ENCODE peak calls at places on chromosome 2, in nine cellular contexts. Z is GM12892, E is HCT116, O is spleen, T is HepG2, Q is transverse colon, U is GM23338, B is K562, C is stomach. L is an unnamed sample.

GRCh38 chr2:201280191-201281040 is 20.1 kb downstream of the CASP8 start:
- DNase-seq in E (no peak), B (no peak), T (no peak), C (no peak), Q (no peak), O (no peak), Z (no peak), U (no peak), L (no peak)

GRCh38 chr2:675982-676646 is 1.1 kb downstream of the TMEM18 start:
- DNase-seq in T (peak), Q (peak), Z (no peak), O (no peak), B (peak), E (no peak), U (peak), C (no peak), L (no peak)

GRCh38 chr2:129404000-129404700 is 575.3 kb upstream of the RAB6C start:
- DNase-seq in T (no peak), B (no peak), Z (no peak), E (no peak), O (no peak), U (no peak), C (no peak), Q (no peak), L (no peak)

GRCh38 chr2:202099515-202099914 is 26.5 kb downstream of the KIAA2012 start:
- DNase-seq in O (no peak), U (peak), T (no peak), B (no peak), C (no peak), Q (no peak), Z (no peak), E (no peak), L (no peak)

GRCh38 chr2:120709608-120710041 is 26.0 kb upstream of the GLI2 start:
- DNase-seq in T (no peak), C (no peak), E (no peak), Q (no peak), U (peak), Z (no peak), B (no peak), O (peak), L (no peak)

GRCh38 chr2:158912765-158913164 is 55.7 kb upstream of the TANC1 start:
- DNase-seq in B (no peak), Z (no peak), T (no peak), O (no peak), Q (no peak), C (no peak), E (no peak), U (peak), L (no peak)

GRCh38 chr2:174376967-174377366 is 18.6 kb upstream of the SCRN3 start:
- DNase-seq in B (peak), E (no peak), Q (no peak), O (no peak), C (no peak), Z (no peak), T (no peak), U (no peak), L (no peak)

GRCh38 chr2:173652731-173653426 is 298.2 kb downstream of the CDCA7 start:
- DNase-seq in Z (no peak), E (peak), Q (no peak), C (peak), U (no peak), O (no peak), B (no peak), T (peak), L (no peak)

GRCh38 chr2:237705225-237705524 is 77.8 kb downstream of the LRRFIP1 start:
- DNase-seq in Q (no peak), T (no peak), Z (no peak), U (no peak), C (no peak), E (no peak), B (no peak), O (no peak), L (no peak)

GRCh38 chr2:240582781-240583180 is 3.8 kb upstream of the CAPN10 start:
- DNase-seq in Z (no peak), O (no peak), B (no peak), Q (no peak), U (no peak), E (no peak), C (no peak), T (no peak), L (no peak)

GRCh38 chr2:65057391-65058052 is 1.3 kb downstream of the CEP68 start:
- DNase-seq in E (no peak), B (peak), Q (no peak), Z (no peak), C (no peak), O (no peak), T (peak), U (peak), L (peak)

DNA sequence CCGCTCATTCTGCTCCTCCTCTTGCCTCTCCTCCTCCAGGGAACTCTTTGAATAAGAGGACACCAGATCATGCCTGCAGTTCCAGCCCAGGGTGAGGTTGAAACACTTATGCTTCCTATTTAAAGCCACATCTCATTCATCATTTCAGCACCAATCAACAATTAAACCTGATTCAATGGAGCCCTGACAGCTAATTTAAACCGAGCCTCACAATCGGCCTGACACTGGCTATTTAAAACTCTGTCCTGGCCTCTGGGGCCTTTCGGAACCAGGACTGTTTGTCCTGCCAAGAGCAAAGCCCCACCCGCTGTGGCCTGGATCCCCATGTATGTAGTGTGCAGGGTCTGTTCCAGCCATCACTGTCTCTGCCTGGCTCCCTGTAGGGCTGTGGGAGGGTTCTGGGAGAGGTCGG is 97.5 kb downstream of the MCFD2 start:
- DNase-seq in U (no peak), Z (no peak), T (no peak), Q (peak), C (no peak), E (no peak), B (no peak), O (peak), L (no peak)
- TF ChIP-seq POLR2AphosphoS5 in U (no peak), Z (no peak), T (no peak), Q (peak), C (peak), E (no peak), B (no peak), O (no peak), L (no peak)

DNA sequence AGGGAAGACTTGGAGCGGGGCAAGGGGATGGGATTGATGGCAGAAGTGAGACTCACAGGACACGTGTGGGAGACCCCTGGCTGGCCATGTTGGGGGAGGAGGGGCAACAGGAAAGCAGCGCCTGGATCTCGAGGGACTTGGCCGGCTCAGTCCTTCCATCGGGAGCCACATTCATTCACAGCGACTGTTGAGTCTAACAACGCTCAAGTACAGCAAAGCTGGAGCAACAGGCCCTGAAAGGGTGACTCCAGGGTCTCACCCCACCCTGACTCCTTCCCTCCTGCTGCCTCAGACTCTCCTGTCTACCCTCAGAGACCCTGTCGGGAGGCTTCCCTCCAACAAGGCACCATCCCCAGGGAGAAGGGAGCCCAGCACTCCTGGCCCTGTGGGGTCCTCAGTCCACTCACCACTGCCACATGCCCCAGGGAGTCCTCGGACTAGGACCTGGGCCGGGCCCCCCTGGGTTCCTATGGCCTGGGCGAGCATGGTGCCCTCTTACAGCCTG is 14.8 kb upstream of the ALPI start:
- DNase-seq in O (no peak), B (no peak), T (no peak), Z (no peak), U (no peak), C (no peak), E (no peak), Q (no peak), L (no peak)
- TF ChIP-seq POLR2AphosphoS5 in O (no peak), B (no peak), T (no peak), Z (no peak), U (no peak), C (no peak), E (no peak), Q (no peak), L (no peak)

DNA sequence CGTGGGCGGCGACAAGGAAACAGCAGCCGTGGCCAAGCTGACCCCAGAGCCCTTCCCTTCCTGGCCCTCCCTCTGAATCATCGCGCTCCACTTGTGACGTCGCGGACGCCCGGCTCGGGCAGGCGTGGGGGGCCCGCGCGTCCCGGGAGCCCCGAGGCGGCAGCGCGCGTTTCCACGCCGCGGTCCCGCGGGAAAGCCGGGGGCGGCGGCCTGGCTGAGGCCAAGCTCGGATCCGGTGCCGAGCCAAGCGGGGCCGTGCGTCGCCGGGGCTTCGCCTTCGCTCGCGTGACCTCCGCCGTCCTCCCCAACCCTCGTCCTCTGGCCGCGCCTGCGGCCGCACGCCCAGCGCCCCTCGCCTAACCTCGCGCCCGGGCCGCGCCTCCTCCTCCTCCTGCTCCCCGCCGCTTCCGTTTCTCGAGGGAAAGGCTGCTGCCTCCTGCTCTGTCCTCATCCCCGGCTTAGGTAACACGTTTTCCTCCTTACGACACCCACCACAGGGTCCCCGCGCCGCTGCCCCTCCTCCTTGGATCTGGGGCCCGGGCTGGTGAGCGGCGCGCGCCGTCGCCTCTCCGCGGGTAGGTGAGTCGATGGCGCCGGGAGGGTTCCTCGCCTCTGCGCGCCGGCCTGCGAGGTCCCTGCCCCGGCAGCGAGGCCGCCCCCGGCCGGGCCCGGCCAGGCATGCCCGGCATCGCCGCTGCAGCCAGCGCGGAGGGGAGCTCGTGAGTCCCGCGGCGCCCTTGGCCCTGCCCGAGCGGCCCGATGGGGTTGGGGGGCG is at the start of gene INPP1:
- DNase-seq in T (no peak), C (peak), U (peak), B (no peak), Z (peak), Q (peak), O (peak), E (no peak), L (peak)
- TF ChIP-seq POLR2AphosphoS5 in T (peak), C (peak), U (no peak), B (no peak), Z (no peak), Q (peak), O (peak), E (peak), L (no peak)

DNA sequence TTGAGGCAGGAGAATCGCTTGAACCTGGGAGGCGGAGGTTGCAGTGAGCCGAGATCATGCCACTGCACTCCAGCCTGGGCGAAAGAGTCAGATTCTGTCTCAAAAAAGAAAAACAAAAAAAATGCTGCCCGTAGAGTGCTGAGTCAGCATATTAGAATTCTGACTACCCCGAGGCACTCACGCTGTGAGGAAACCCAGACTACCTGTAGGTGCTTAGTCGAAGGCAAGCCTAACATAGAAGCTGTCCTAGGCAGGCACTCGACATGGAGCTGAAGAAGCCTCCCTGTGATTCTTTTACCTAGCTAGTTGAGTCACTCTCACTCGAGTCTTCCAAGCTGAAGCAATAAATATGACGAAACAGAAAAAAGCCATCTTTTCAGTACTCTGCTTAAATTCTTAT is 1323.2 kb upstream of the DDX18 start:
- DNase-seq in Z (no peak), E (no peak), Q (no peak), U (no peak), C (no peak), B (no peak), O (no peak), T (no peak), L (no peak)
- TF ChIP-seq POLR2AphosphoS5 in Z (no peak), E (no peak), Q (no peak), U (no peak), C (no peak), B (no peak), O (no peak), T (no peak), L (no peak)

GRCh38 chr2:44553456-44553855 is 191.7 kb downstream of the CAMKMT start:
- DNase-seq in Z (no peak), E (no peak), B (no peak), U (no peak), C (no peak), T (no peak), Q (no peak), O (no peak), L (no peak)
- TF ChIP-seq POLR2AphosphoS5 in Z (no peak), E (no peak), B (no peak), U (no peak), C (no peak), T (no peak), Q (no peak), O (no peak), L (no peak)

DNA sequence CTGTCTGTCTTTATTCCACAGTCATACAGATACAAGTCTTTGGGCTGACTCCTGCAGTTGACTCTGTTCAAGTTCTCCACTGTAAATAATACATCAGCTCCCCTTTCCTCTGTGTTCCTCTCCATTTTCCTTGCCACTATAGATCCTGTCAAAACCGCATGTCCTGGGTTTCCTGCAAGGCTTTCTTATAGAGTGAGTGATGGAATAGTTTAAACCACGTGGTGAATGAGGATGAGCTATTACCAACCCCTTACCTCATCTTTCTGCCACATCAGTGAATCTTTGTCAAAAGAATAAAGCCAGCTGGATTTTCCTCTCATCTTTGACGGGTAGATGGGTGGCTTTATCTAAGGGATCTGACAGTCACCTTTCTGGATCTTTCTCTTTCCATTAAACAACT is 3.9 kb upstream of the GALNT14 start:
- DNase-seq in T (no peak), B (no peak), Q (no peak), C (no peak), Z (no peak), E (no peak), U (no peak), O (no peak), L (no peak)
- TF ChIP-seq POLR2AphosphoS5 in T (no peak), B (no peak), Q (no peak), C (no peak), Z (no peak), E (no peak), U (no peak), O (no peak), L (no peak)

GRCh38 chr2:7752291-7752690 is 835.1 kb downstream of the RNF144A start:
- DNase-seq in U (no peak), B (no peak), E (no peak), Q (no peak), O (no peak), T (no peak), Z (no peak), C (no peak), L (no peak)
- TF ChIP-seq POLR2AphosphoS5 in U (no peak), B (no peak), E (no peak), Q (peak), O (no peak), T (no peak), Z (no peak), C (no peak), L (no peak)

GRCh38 chr2:38516122-38516521 is 86.6 kb downstream of the HNRNPLL start:
- DNase-seq in Q (no peak), B (no peak), T (no peak), Z (no peak), O (no peak), C (no peak), U (no peak), E (no peak), L (no peak)

GRCh38 chr2:38512211-38512610 is 90.5 kb downstream of the HNRNPLL start:
- DNase-seq in E (no peak), T (no peak), C (no peak), O (no peak), Z (no peak), Q (no peak), U (no peak), B (no peak), L (no peak)

GRCh38 chr2:38517284-38517683 is 85.4 kb downstream of the HNRNPLL start:
- DNase-seq in U (no peak), Z (no peak), T (no peak), B (no peak), E (no peak), C (no peak), O (no peak), Q (no peak), L (no peak)

GRCh38 chr2:38514603-38515154 is 88.0 kb downstream of the HNRNPLL start:
- DNase-seq in O (no peak), B (no peak), E (no peak), Z (no peak), C (no peak), T (no peak), Q (no peak), U (no peak), L (no peak)

DNA sequence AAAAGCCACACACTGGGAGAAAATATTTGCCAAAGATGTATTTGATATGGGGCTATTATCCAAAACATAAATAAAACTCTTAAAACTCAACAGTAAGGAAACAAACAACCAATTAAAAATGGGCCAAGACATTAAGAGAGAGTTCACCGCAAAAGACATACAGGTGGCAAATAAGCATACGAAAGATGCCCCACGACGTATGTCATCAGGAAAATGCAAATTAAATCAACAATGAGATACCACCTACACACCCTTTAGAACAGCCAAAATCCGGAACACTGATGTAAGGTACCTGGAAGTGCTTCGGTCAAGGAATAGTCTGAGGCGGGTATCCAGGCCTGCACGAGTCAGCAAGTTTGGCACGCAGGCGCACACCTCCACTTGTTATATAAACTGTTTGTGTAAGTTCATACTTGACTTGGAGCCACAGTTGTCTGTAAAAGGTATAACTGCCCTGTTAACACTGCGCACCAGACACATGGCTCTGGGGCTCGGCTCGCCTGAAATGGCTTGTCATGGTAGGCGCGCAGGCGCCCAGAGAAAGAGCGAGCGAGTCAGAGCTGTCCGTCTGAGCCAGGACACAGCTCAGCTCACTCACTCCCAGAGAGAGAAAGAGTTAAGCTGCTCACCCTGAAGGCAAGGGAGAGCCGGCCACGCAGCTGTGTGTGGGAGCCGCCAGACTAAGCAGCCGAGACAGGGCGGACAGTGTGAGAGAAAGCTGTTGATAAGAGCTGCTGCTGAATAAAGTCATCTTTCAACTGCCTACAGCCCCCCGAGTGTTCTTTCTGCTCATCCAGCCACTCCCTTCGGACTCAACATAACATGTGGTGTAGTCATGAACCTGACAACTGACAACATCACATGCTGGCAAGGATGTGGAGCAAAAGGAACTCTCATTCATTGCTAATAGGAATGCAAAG is 87.3 kb downstream of the HNRNPLL start:
- DNase-seq in E (no peak), O (no peak), Z (no peak), U (no peak), T (no peak), Q (peak), B (peak), C (peak), L (no peak)
- TF ChIP-seq POLR2AphosphoS5 in E (no peak), O (no peak), Z (no peak), U (no peak), T (no peak), Q (no peak), B (peak), C (no peak), L (no peak)

DNA sequence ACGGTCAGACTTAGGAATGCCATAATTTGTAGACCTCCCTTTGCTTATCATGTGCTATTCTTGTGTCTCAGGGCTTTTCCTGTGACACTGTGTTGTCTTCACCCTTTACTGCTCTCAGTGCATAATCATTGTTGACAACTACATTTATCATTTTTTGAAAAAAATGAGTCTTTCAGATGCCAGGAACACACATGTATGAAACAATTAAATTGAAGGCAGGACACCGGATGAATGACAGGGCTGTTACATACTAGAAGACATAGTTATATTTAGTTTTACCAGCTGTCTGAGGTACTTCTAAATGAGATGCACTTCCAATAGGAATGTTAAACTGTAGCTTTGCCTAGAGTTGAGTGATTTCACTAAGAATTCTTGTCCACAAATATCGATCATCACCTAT is 243.5 kb downstream of the LRP1B start:
- DNase-seq in B (no peak), Z (no peak), Q (no peak), U (no peak), C (no peak), E (no peak), T (no peak), O (no peak), L (no peak)
- TF ChIP-seq POLR2AphosphoS5 in B (no peak), Z (no peak), Q (no peak), U (no peak), C (no peak), E (no peak), T (no peak), O (no peak), L (no peak)

GRCh38 chr2:85734942-85735608 is 18.7 kb upstream of the ATOH8 start:
- DNase-seq in U (no peak), C (no peak), T (no peak), E (no peak), B (no peak), Z (no peak), O (no peak), Q (no peak), L (no peak)
- TF ChIP-seq POLR2AphosphoS5 in U (no peak), C (no peak), T (no peak), E (no peak), B (no peak), Z (no peak), O (no peak), Q (peak), L (no peak)